ENCODE peak calls at places on chromosomes 6 and 20, in six cellular contexts. Q, O, U, E, F and N are unnamed samples.

GRCh38 chr6:165231581-165232276 is 77.7 kb downstream of the C6orf118 start:
- DNase-seq in F (peak; percentile 55), U (peak; percentile 72), Q (peak; percentile 44), O (peak; percentile 14), E (peak; percentile 60), N (peak; percentile 49)

GRCh38 chr20:58553166-58553696 is 38.0 kb upstream of the APCDD1L start:
- DNase-seq in Q (no peak), U (no peak), O (no peak), F (no peak), E (no peak), N (no peak)

GRCh38 chr6:143596857-143597256 is 80.9 kb upstream of the PHACTR2 start:
- DNase-seq in E (no peak), Q (no peak), O (no peak), U (peak; percentile 99), F (no peak), N (no peak)

GRCh38 chr6:75524322-75524972 is 30.8 kb upstream of the FILIP1 start:
- DNase-seq in U (peak; percentile 77), O (peak; percentile 10), Q (peak; percentile 82), E (peak; percentile 70), F (peak; percentile 67), N (no peak)

GRCh38 chr20:57651977-57652864 is 32.0 kb upstream of the ZBP1 start:
- DNase-seq in F (no peak), O (no peak), E (no peak), Q (no peak), U (no peak), N (no peak)

GRCh38 chr20:32252189-32252588 is 25.3 kb upstream of the KIF3B start:
- DNase-seq in E (no peak), U (no peak), Q (no peak), O (no peak), F (no peak), N (no peak)

GRCh38 chr6:43217351-43217750 is 11.9 kb downstream of the DNPH1 start:
- DNase-seq in F (no peak), U (no peak), Q (no peak), E (no peak), O (no peak), N (no peak)

GRCh38 chr6:17365961-17366360 is 27.4 kb upstream of the CAP2 start:
- DNase-seq in F (no peak), Q (no peak), O (no peak), U (no peak), E (no peak), N (no peak)

GRCh38 chr6:14897836-14898235 is 348.0 kb upstream of the JARID2 start:
- DNase-seq in F (no peak), U (no peak), E (no peak), O (no peak), Q (no peak), N (no peak)

GRCh38 chr6:12751694-12752304 is 35.2 kb downstream of the PHACTR1 start:
- DNase-seq in Q (peak; percentile 48), F (peak; percentile 10), O (no peak), E (peak; percentile 34), U (peak; percentile 62), N (peak; percentile 79)